ENCODE peak calls at places on chromosomes 11 and 22, in four cellular contexts. Q, Y, S and A are unnamed samples. For H3K4me1 and H3K27me3, the result is how much of the 10 kb centered on the place peaks cover.

GRCh38 chr11:32312865-32313403 is 122.4 kb downstream of the WT1 start:
- DNase-seq in Q (no peak), Y (no peak), S (peak), A (no peak)

GRCh38 chr11:118749429-118749828 is 41.5 kb downstream of the DDX6 start:
- DNase-seq in Y (no peak), S (no peak), Q (no peak), A (no peak)

GRCh38 chr22:20957691-20958440 is 9.2 kb upstream of the AIFM3 start:
- DNase-seq in S (peak), Q (no peak), Y (peak), A (no peak)

GRCh38 chr22:42976131-42976530 is 38.8 kb downstream of the PACSIN2 start:
- DNase-seq in Q (no peak), S (no peak), Y (no peak), A (no peak)

GRCh38 chr11:78698612-78699011 is 123.9 kb upstream of the NARS2 start:
- DNase-seq in Q (peak), S (peak), Y (peak), A (no peak)

GRCh38 chr11:10617551-10617950 is 49.1 kb upstream of the LYVE1 start:
- DNase-seq in Q (no peak), S (no peak), Y (no peak), A (no peak)

GRCh38 chr22:40719599-40719998 is 40.3 kb downstream of the MCHR1 start:
- DNase-seq in S (no peak), Y (no peak), Q (no peak), A (no peak)

GRCh38 chr11:125376117-125376516 is 119.9 kb downstream of the FEZ1 start:
- DNase-seq in Q (peak), Y (peak), S (no peak), A (no peak)

GRCh38 chr11:68773521-68774187 is 22.3 kb upstream of the TESMIN start:
- DNase-seq in Q (no peak), S (no peak), Y (no peak), A (no peak)

GRCh38 chr11:44539971-44540370 is 25.5 kb upstream of the CD82 start:
- DNase-seq in Y (no peak), Q (no peak), S (no peak), A (no peak)

GRCh38 chr11:72786305-72787261 is 7.3 kb downstream of the STARD10 start:
- DNase-seq in Q (no peak), Y (no peak), S (no peak), A (no peak)

GRCh38 chr11:10305262-10305963 is 540 bp downstream of the ADM start:
- DNase-seq in Y (peak), S (no peak), Q (peak), A (no peak)

GRCh38 chr11:122248939-122249338 is 132.9 kb upstream of the BLID start:
- DNase-seq in Y (no peak), Q (no peak), S (no peak), A (no peak)

DNA sequence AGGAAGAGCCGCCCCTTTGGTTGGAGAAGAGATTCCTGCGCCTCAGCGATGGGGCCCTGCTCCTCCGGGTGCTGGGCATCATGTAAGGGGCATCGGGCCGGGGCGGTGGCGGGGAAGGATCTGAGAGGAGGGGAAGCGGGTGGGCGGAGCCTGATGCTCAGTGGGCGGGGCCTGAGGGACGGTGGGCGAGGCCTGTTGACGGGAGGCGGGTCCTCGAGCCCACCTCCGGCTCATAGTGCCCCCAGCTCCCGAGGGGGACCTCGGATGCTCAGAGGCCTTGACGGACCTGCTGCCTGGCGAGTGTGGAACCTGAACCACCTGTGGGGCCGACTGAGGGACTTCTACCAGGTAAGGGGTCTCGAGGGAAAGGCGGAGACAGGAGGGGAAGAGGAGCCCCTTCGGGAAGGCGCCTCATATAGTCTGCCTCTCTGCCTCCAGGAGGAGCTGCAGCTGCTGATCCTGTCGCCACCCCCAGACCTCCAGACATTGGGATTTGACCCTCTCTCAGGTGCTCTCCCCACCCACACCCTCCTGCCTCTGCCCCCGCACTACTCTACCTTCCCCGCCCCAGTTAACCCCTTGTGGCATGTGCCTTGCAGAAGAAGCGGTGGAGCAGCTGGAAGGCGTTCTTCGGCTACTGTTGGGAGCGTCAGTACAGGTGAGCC is 799 bp downstream of the CCDC88B start:
- DNase-seq in Y (peak), Q (no peak), S (no peak), A (peak)
- H3K4me3 ChIP-seq in Y (peak), Q (peak), S (no peak), A (peak)

DNA sequence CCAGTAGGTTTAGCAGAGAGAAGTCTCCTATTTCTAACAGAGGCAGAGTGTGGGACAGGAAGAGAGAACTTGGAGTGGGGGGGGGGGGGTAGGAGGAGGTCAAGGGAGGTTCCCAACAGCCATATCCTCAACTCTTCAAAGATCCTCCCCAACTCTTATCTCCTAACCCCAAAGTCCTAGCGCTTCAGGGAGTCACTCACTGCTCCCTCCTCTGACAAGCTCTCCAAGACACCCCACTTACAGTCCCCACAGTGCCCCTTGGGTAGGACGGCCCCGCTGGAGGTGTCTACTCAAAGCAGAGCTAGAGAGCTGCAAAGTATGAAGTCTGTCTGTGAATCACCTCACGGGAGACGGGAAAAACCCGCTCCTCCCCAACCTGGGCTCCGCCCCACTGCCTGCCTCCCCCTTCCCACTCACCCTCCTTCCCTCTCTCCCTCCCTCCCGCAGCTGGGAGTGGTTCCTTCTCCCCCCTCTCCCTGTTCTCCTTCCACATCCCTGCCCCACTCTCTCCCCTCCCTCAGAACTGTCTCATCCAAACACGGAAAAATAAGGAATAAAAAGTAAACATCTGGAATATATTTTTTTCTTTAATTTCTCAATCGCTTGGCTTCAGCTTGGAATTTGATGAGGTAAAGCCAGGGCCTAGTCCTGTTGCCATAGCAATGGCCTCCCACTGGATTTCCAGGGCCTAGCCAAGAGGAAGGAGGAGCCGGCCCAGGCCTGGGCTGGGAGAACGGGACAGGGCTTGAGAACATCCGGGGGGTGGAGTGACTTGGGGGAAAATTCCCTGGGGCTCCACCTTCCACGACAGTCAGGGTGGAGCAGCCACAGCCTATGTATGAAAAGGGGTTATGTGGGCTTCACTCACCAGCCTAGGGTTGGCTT is 2.5 kb downstream of the TNKS1BP1 start:
- DNase-seq in S (peak), Q (peak), Y (peak), A (no peak)
- H3K4me1 ChIP-seq in S (half or more), Q (under half), Y (half or more), A (under half)

DNA sequence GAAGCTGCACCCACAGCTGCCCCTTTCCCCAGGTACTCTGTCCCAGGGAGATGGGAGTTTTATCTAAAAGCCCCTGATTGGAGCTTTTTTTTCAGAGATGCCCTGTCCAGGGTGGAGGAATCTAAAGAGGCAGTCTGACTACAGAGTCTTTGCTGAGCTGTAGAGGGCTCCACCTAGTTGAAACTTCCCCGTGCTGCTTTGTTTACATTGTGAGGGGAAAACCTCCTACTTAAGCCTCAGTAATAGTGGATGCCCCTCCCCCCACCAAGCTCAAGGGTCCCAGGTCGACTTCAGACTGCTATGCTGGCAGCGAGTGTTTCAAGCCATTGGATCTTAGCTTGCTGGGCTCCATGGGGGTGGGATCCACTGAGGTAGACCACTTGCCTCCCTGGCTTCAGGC is 470.1 kb upstream of the LARGE1 start:
- DNase-seq in Q (no peak), S (no peak), Y (no peak), A (no peak)
- H3K27me3 ChIP-seq in Q (under half), S (under half), Y (under half), A (under half)

DNA sequence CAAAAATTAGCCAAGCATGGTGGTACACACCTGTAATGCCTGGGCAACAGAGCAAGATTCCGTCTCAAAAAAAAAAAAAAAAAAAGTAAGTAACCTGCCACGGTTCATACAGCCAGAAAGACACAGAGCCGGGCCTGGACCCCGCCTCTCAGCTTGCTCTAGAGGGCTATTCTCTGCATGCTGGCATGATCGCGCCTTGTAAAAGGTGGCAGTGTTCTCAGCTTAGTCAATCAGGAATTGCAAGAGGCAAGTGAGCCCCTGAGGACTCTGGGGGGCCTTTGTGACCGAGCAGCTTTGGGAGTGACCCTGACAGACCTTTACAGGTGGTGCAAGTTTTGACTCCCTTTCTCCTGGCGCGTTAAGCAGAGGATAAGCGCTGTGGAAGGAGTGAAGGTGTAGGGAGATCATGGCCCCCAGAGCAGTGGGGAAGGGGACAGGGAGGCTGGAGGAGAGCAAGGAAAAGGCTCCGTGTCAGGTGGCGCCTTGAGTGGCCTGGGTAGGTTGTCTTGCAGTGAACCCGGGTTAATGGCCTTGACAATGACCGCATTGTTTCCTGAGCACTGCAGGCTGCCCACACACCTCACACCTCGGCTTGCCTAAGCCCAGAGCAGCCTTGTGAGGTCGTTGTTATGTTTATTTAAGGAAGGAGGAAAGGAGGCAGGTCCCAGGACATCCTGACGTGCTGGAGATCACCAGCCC is 48.9 kb downstream of the CDPF1 start:
- DNase-seq in S (no peak), Y (no peak), Q (no peak), A (no peak)
- H3K4me3 ChIP-seq in S (no peak), Y (no peak), Q (no peak), A (no peak)

GRCh38 chr11:131609317-131609716 is 238.9 kb downstream of the NTM start:
- DNase-seq in Q (no peak), S (peak), Y (no peak), A (no peak)

GRCh38 chr11:131609921-131610320 is 239.5 kb downstream of the NTM start:
- DNase-seq in S (no peak), Q (no peak), Y (no peak), A (no peak)

GRCh38 chr11:131612576-131612975 is 242.2 kb downstream of the NTM start:
- DNase-seq in S (no peak), Q (no peak), Y (peak), A (no peak)

GRCh38 chr11:131601586-131601985 is 231.2 kb downstream of the NTM start:
- DNase-seq in S (no peak), Q (no peak), Y (no peak), A (no peak)

GRCh38 chr11:131606936-131607335 is 236.5 kb downstream of the NTM start:
- DNase-seq in S (no peak), Q (no peak), Y (no peak), A (no peak)
- H3K4me1 ChIP-seq in S (under half), Q (under half), Y (under half), A (under half)

GRCh38 chr22:41909290-41910049 is 5.4 kb downstream of the SHISA8 start:
- DNase-seq in Y (no peak), S (no peak), Q (no peak), A (no peak)

GRCh38 chr22:41910050-41910598 is 4.8 kb downstream of the SHISA8 start:
- DNase-seq in Y (peak), S (peak), Q (no peak), A (no peak)

GRCh38 chr22:41906822-41907221 is 8.1 kb downstream of the SHISA8 start:
- DNase-seq in Q (no peak), S (no peak), Y (no peak), A (no peak)

GRCh38 chr22:41907436-41908401 is 7.2 kb downstream of the SHISA8 start:
- DNase-seq in Y (no peak), S (no peak), Q (no peak), A (no peak)

DNA sequence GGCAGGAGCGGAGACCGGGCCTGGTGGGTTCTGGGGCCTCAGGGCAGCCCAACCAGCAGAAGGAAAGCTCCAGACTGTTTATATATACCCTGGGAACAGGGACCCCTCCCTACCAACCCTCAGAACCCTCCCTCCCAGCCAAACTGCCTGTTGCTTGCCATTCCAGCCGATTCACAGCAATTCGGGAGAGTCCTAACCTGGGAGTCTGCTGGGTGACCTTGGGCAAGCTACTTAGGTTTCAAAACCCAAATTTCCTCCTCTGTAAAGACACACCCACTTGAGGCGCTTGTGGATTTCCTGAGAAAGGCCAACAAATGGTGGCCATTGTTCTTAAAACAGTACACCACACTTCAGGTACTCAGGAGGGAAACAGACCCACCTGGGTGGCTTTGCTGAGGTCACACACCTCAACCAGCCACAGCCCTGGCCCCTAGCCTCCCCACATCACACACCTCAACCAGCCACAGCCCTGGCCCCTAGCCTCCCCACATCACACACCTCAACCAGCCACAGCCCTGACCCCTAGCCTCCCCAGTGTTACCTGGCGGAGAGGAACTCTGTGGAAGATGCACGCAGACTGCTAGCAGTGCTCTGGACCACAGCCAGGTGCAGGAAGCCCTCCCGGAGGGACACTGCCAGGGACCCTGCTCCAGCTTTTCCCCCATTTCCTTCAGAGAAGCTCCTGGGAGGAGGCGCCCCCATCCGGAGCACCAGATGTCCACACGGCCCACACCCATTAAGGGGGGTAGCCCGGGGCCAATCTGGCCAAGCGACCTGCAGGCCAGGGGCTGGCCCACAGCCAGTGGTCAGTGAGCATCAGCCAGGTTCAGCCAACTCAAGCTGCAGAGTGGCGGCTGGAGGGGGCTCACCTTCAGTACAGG is 6.2 kb downstream of the SHISA8 start:
- DNase-seq in Y (no peak), Q (no peak), S (no peak), A (no peak)
- H3K27me3 ChIP-seq in Y (under half), Q (under half), S (under half), A (under half)